ENCODE peak calls at places on chromosome 12, in seven cellular contexts. A is activated T-helper 1 cell treated with Interleukin-2 at 50 U/mL for 16 hours; X is D721Med; U is activated naive CD4-positive, alpha-beta T cell treated with Interleukin-2 at 50 U/mL for 16 hours; W is NCI-H1048; V is iris pigment epithelial cell; R is MM.1S. K is an unnamed sample.

GRCh38 chr12:105317453-105317852 is 13.0 kb upstream of the C12orf75 start:
- DNase-seq in U (no peak), W (no peak), R (no peak), V (peak; percentile 74), X (no peak), A (no peak), K (no peak)

GRCh38 chr12:54172102-54172630 is 16.6 kb downstream of the SMUG1 start:
- DNase-seq in U (no peak), X (no peak), V (no peak), R (no peak), W (no peak), A (no peak), K (no peak)

GRCh38 chr12:113955109-113955970 is 10.8 kb downstream of the RBM19 start:
- DNase-seq in X (no peak), V (peak; percentile 18), A (no peak), W (no peak), R (no peak), U (no peak), K (no peak)

GRCh38 chr12:124650912-124651311 is 83.5 kb upstream of the NCOR2 start:
- DNase-seq in A (no peak), R (no peak), V (no peak), W (no peak), X (no peak), U (no peak), K (no peak)

GRCh38 chr12:82605115-82605514 is 81.6 kb upstream of the TMTC2 start:
- DNase-seq in V (no peak), A (no peak), U (no peak), R (no peak), X (no peak), W (no peak), K (no peak)

GRCh38 chr12:52332381-52332780 is 11.2 kb upstream of the KRT83 start:
- DNase-seq in W (no peak), X (no peak), R (no peak), V (no peak), U (no peak), A (no peak), K (no peak)

GRCh38 chr12:52151859-52152783 is 39.7 kb downstream of the KRT80 start:
- DNase-seq in X (peak; percentile 74), R (peak; percentile 58), U (peak; percentile 80), W (peak; percentile 47), A (peak; percentile 58), V (peak; percentile 44), K (no peak)

GRCh38 chr12:108515916-108516315 is 839 bp downstream of the FICD start:
- DNase-seq in R (peak; percentile 37), W (no peak), V (no peak), A (no peak), X (no peak), U (no peak), K (no peak)

GRCh38 chr12:70197362-70197744 is 45.9 kb upstream of the CNOT2 start:
- DNase-seq in R (no peak), X (no peak), W (no peak), V (no peak), A (no peak), U (no peak), K (peak; percentile 66)

GRCh38 chr12:62631531-62632520 is 165.2 kb downstream of the MON2 start:
- DNase-seq in X (peak; percentile 52), R (no peak), A (no peak), U (peak; percentile 13), W (no peak), V (peak; percentile 80), K (no peak)

GRCh38 chr12:69824956-69825355 is at the start of gene MYRFL:
- DNase-seq in U (no peak), V (no peak), X (no peak), R (no peak), A (no peak), W (no peak), K (no peak)

GRCh38 chr12:5379737-5380496 is 52.0 kb upstream of the NTF3 start:
- DNase-seq in A (no peak), U (no peak), V (no peak), X (no peak), W (no peak), R (no peak), K (no peak)

GRCh38 chr12:48957141-48958048 is at the start of gene ARF3:
- DNase-seq in W (peak; percentile 82), R (peak; percentile 93), A (peak; percentile 86), V (peak; percentile 90), U (peak; percentile 91), X (peak; percentile 91), K (peak; percentile 6)

GRCh38 chr12:93741741-93742085 is 64.5 kb downstream of the CRADD start:
- DNase-seq in R (no peak), A (no peak), X (no peak), V (no peak), U (peak; percentile 9), W (no peak), K (no peak)

GRCh38 chr12:132078190-132078589 is 65.9 kb downstream of the DDX51 start:
- DNase-seq in W (no peak), U (no peak), X (no peak), A (no peak), R (no peak), V (peak; percentile 84), K (no peak)

GRCh38 chr12:11795910-11796459 is 146.5 kb downstream of the ETV6 start:
- DNase-seq in W (no peak), V (peak; percentile 97), X (no peak), U (no peak), R (no peak), A (no peak), K (no peak)

GRCh38 chr12:93819048-93819491 is 141.9 kb downstream of the CRADD start:
- DNase-seq in R (no peak), X (no peak), V (peak; percentile 90), A (no peak), W (no peak), U (no peak), K (no peak)

GRCh38 chr12:124120718-124121117 is 147.7 kb downstream of the ZNF664 start:
- DNase-seq in R (no peak), X (no peak), U (no peak), W (no peak), A (no peak), V (no peak), K (no peak)

K was measured in SK-N-MC.